ENCODE peak calls at places on chromosomes 11 and 22, in six cellular contexts. A is GM04503; U is neuronal stem cell; D is mucosa of descending colon; T is astrocyte of the hippocampus; B is effector CD4-positive, alpha-beta T cell. M is an unnamed sample.
A peak's percentile ranks its signal among the peaks of the same experiment; 100 is the strongest.

GRCh38 chr22:20111045-20111688 is 4.7 kb upstream of the RANBP1 start:
- DNase-seq in T (peak; percentile 39), U (no peak), D (peak; percentile 25), B (no peak), A (no peak), M (peak; percentile 45)

GRCh38 chr22:46088541-46089311 is 61.6 kb upstream of the PPARA start:
- DNase-seq in A (no peak), D (peak; percentile 41), B (no peak), U (no peak), T (peak; percentile 63), M (no peak)

GRCh38 chr11:6647282-6647679 is 8.3 kb downstream of the DCHS1 start:
- DNase-seq in U (no peak), D (peak; percentile 31), T (peak; percentile 39), A (peak; percentile 54), B (no peak), M (no peak)

GRCh38 chr22:31866918-31867317 is 77.4 kb upstream of the YWHAH start:
- DNase-seq in A (no peak), U (no peak), B (no peak), D (no peak), T (no peak), M (no peak)

GRCh38 chr11:2581931-2582435 is 117.8 kb downstream of the KCNQ1OT1 start:
- DNase-seq in T (no peak), A (no peak), U (no peak), D (peak; percentile 17), B (peak; percentile 0), M (no peak)

GRCh38 chr11:128985880-128986279 is 43.2 kb upstream of the TP53AIP1 start:
- DNase-seq in A (no peak), D (no peak), U (no peak), T (no peak), B (no peak), M (no peak)

GRCh38 chr11:65553301-65554001 is 4.7 kb downstream of the LTBP3 start:
- DNase-seq in T (no peak), U (no peak), D (peak; percentile 64), A (no peak), B (peak; percentile 58), M (peak; percentile 77)

GRCh38 chr11:113176971-113177370 is 137.4 kb upstream of the TTC12 start:
- DNase-seq in B (no peak), D (no peak), U (no peak), T (peak; percentile 93), A (no peak), M (no peak)

GRCh38 chr11:15801616-15802015 is 554.7 kb downstream of the SOX6 start:
- DNase-seq in A (no peak), D (no peak), B (no peak), T (peak; percentile 76), U (no peak), M (no peak)

GRCh38 chr11:12524865-12525264 is 147.5 kb downstream of the PARVA start:
- DNase-seq in U (no peak), B (no peak), D (no peak), T (no peak), A (no peak), M (no peak)

GRCh38 chr22:21651521-21652009 is 9.5 kb downstream of the SDF2L1 start:
- DNase-seq in D (no peak), T (no peak), B (no peak), U (peak; percentile 68), A (no peak), M (no peak)

GRCh38 chr11:23201936-23202522 is 341.8 kb upstream of the CCDC179 start:
- DNase-seq in U (no peak), B (no peak), D (no peak), A (no peak), T (no peak), M (no peak)

GRCh38 chr11:22617868-22618267 is 7.8 kb downstream of the FANCF start:
- DNase-seq in A (no peak), D (no peak), B (no peak), T (no peak), U (no peak), M (no peak)

GRCh38 chr22:27918351-27919221 is 470 bp downstream of the PITPNB start:
- DNase-seq in A (no peak), T (peak; percentile 74), D (peak; percentile 73), U (peak; percentile 35), B (peak; percentile 34), M (peak; percentile 72)

GRCh38 chr11:125370561-125371389 is 125.3 kb downstream of the FEZ1 start:
- DNase-seq in U (no peak), D (no peak), B (no peak), A (no peak), T (no peak), M (no peak)

GRCh38 chr22:12613199-12613598 is 2914.8 kb upstream of the OR11H1 start:
- DNase-seq in A (no peak), D (no peak), T (no peak), B (no peak), U (no peak), M (no peak)

GRCh38 chr22:46003271-46004091 is 26.5 kb upstream of the WNT7B start:
- DNase-seq in T (no peak), B (no peak), A (no peak), D (peak; percentile 27), U (no peak), M (no peak)

GRCh38 chr22:26691377-26691716 is 34.0 kb downstream of the MIAT start:
- DNase-seq in T (no peak), U (no peak), A (no peak), B (no peak), D (no peak), M (no peak)

GRCh38 chr11:127106142-127106541 is 105.6 kb upstream of the KIRREL3 start:
- DNase-seq in T (peak; percentile 35), A (peak; percentile 6), D (no peak), U (peak; percentile 69), B (no peak), M (no peak)

M was measured in activated naive CD4-positive, alpha-beta T cell treated with anti-CD3 and anti-CD28 coated beads, Interleukin-2, amount 50 U/mL, for 72 hours.